ENCODE peak calls at places on chromosomes 3 and 15, in six cellular contexts. One of them, this sample, is unnamed.

GRCh38 chr3:45055411-45056143 is 29.5 kb downstream of the CLEC3B start:
- DNase-seq in heart right ventricle: no peak
- DNase-seq in retinal pigment epithelial cell: no peak
- DNase-seq in GM10248: peak
- DNase-seq in kidney: no peak
- DNase-seq in cardiac fibroblast: peak
- DNase-seq in this sample: no peak

GRCh38 chr3:69081583-69082262 is 1.6 kb upstream of the UBA3 start:
- DNase-seq in heart right ventricle: no peak
- DNase-seq in retinal pigment epithelial cell: peak
- DNase-seq in GM10248: no peak
- DNase-seq in kidney: no peak
- DNase-seq in cardiac fibroblast: no peak
- DNase-seq in this sample: peak

GRCh38 chr15:37056168-37056893 is 44.0 kb downstream of the MEIS2 start:
- DNase-seq in heart right ventricle: peak
- DNase-seq in retinal pigment epithelial cell: peak
- DNase-seq in GM10248: no peak
- DNase-seq in kidney: peak
- DNase-seq in cardiac fibroblast: peak
- DNase-seq in this sample: no peak

GRCh38 chr15:80182611-80183210 is 29.9 kb downstream of the FAH start:
- DNase-seq in heart right ventricle: peak
- DNase-seq in retinal pigment epithelial cell: no peak
- DNase-seq in GM10248: no peak
- DNase-seq in kidney: no peak
- DNase-seq in cardiac fibroblast: peak
- DNase-seq in this sample: no peak

GRCh38 chr3:172332256-172333041 is 115.8 kb downstream of the GHSR start:
- DNase-seq in heart right ventricle: peak
- DNase-seq in retinal pigment epithelial cell: no peak
- DNase-seq in GM10248: peak
- DNase-seq in kidney: no peak
- DNase-seq in cardiac fibroblast: peak
- DNase-seq in this sample: peak

GRCh38 chr3:134752761-134753461 is 42.1 kb upstream of the EPHB1 start:
- DNase-seq in heart right ventricle: no peak
- DNase-seq in retinal pigment epithelial cell: no peak
- DNase-seq in GM10248: no peak
- DNase-seq in kidney: no peak
- DNase-seq in cardiac fibroblast: no peak
- DNase-seq in this sample: no peak

GRCh38 chr3:4042869-4043268 is 243.6 kb downstream of the LRRN1 start:
- DNase-seq in heart right ventricle: no peak
- DNase-seq in retinal pigment epithelial cell: no peak
- DNase-seq in GM10248: no peak
- DNase-seq in kidney: no peak
- DNase-seq in cardiac fibroblast: no peak
- DNase-seq in this sample: no peak

GRCh38 chr3:194373912-194374311 is 4.4 kb upstream of the LRRC15 start:
- DNase-seq in heart right ventricle: no peak
- DNase-seq in retinal pigment epithelial cell: no peak
- DNase-seq in GM10248: no peak
- DNase-seq in kidney: peak
- DNase-seq in cardiac fibroblast: no peak
- DNase-seq in this sample: no peak

GRCh38 chr3:127464642-127465041 is 125.9 kb downstream of the TPRA1 start:
- DNase-seq in heart right ventricle: no peak
- DNase-seq in retinal pigment epithelial cell: no peak
- DNase-seq in GM10248: no peak
- DNase-seq in kidney: no peak
- DNase-seq in cardiac fibroblast: no peak
- DNase-seq in this sample: peak

GRCh38 chr3:185207931-185208746 is 45.7 kb downstream of the EHHADH start:
- DNase-seq in heart right ventricle: no peak
- DNase-seq in retinal pigment epithelial cell: no peak
- DNase-seq in GM10248: peak
- DNase-seq in kidney: no peak
- DNase-seq in cardiac fibroblast: peak
- DNase-seq in this sample: no peak

GRCh38 chr15:88083828-88084760 is 172.4 kb downstream of the NTRK3 start:
- DNase-seq in heart right ventricle: no peak
- DNase-seq in retinal pigment epithelial cell: no peak
- DNase-seq in GM10248: no peak
- DNase-seq in kidney: no peak
- DNase-seq in cardiac fibroblast: no peak
- DNase-seq in this sample: no peak

GRCh38 chr3:136535906-136536305 is 216.3 kb downstream of the STAG1 start:
- DNase-seq in heart right ventricle: no peak
- DNase-seq in retinal pigment epithelial cell: no peak
- DNase-seq in GM10248: no peak
- DNase-seq in kidney: no peak
- DNase-seq in cardiac fibroblast: peak
- DNase-seq in this sample: no peak

GRCh38 chr3:114449271-114450007 is 155.6 kb downstream of the TIGIT start:
- DNase-seq in heart right ventricle: no peak
- DNase-seq in retinal pigment epithelial cell: no peak
- DNase-seq in GM10248: no peak
- DNase-seq in kidney: no peak
- DNase-seq in cardiac fibroblast: no peak
- DNase-seq in this sample: no peak

GRCh38 chr15:27587810-27588209 is 511.3 kb downstream of the OCA2 start:
- DNase-seq in heart right ventricle: no peak
- DNase-seq in retinal pigment epithelial cell: no peak
- DNase-seq in GM10248: no peak
- DNase-seq in kidney: no peak
- DNase-seq in cardiac fibroblast: no peak
- DNase-seq in this sample: no peak

DNA sequence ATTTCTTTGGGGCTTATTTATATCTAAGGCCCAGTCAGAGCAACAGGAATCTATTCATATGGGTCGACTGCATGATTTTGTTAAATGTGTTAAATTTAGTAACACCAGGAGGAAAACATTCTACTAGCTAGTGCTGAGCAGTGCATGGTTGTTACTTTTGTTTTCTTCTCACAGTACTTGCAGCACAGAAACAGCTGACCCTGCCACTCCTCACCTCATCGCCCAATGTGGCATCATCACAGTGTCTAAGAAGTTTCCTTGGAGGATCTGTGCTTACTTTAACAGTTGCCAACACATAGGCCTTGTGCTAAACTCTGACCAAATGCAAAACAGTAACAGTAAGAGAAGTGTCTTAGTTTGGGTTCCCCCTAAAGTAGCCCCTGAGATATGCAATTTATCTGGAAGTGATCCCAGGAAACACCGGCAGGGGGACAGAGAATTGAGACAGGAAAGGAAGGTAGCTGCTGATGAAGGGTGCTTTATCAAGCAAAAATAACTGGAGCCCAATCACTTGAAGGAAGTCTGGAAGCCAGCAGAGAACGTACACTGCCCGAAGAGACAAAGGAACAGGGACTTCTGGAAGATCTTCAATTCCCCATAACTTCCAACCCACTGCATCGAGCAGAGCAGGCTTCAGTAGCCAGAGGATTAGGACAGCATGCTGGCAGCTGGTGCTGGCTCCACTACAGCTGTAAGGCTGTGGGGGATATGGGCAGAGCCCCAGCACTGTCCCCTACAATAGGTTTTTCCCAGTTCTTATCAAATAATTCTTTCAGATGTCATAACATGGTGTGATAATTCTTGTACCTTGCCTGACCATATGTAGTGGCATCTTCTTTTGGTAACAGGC is 36.0 kb upstream of the ULK4 start:
- DNase-seq in heart right ventricle: no peak
- DNase-seq in retinal pigment epithelial cell: no peak
- DNase-seq in GM10248: no peak
- DNase-seq in kidney: no peak
- DNase-seq in cardiac fibroblast: peak
- DNase-seq in this sample: peak
- TF ChIP-seq CTCF in heart right ventricle: peak
- TF ChIP-seq CTCF in retinal pigment epithelial cell: peak
- TF ChIP-seq CTCF in GM10248: no peak
- TF ChIP-seq CTCF in kidney: peak
- TF ChIP-seq CTCF in cardiac fibroblast: peak
- TF ChIP-seq CTCF in this sample: peak

GRCh38 chr3:192817053-192817452 is 89.7 kb upstream of the FGF12 start:
- DNase-seq in heart right ventricle: no peak
- DNase-seq in retinal pigment epithelial cell: no peak
- DNase-seq in GM10248: no peak
- DNase-seq in kidney: no peak
- DNase-seq in cardiac fibroblast: peak
- DNase-seq in this sample: no peak

GRCh38 chr3:192816274-192816853 is 89.0 kb upstream of the FGF12 start:
- DNase-seq in heart right ventricle: no peak
- DNase-seq in retinal pigment epithelial cell: no peak
- DNase-seq in GM10248: no peak
- DNase-seq in kidney: no peak
- DNase-seq in cardiac fibroblast: peak
- DNase-seq in this sample: peak

GRCh38 chr3:192817506-192817905 is 90.2 kb upstream of the FGF12 start:
- DNase-seq in heart right ventricle: no peak
- DNase-seq in retinal pigment epithelial cell: no peak
- DNase-seq in GM10248: no peak
- DNase-seq in kidney: no peak
- DNase-seq in cardiac fibroblast: no peak
- DNase-seq in this sample: no peak

GRCh38 chr3:192818126-192818525 is 90.8 kb upstream of the FGF12 start:
- DNase-seq in heart right ventricle: no peak
- DNase-seq in retinal pigment epithelial cell: no peak
- DNase-seq in GM10248: no peak
- DNase-seq in kidney: no peak
- DNase-seq in cardiac fibroblast: no peak
- DNase-seq in this sample: no peak

GRCh38 chr3:192812736-192813383 is 85.5 kb upstream of the FGF12 start:
- DNase-seq in heart right ventricle: no peak
- DNase-seq in retinal pigment epithelial cell: no peak
- DNase-seq in GM10248: no peak
- DNase-seq in kidney: no peak
- DNase-seq in cardiac fibroblast: peak
- DNase-seq in this sample: peak
- TF ChIP-seq CTCF in heart right ventricle: peak
- TF ChIP-seq CTCF in retinal pigment epithelial cell: peak
- TF ChIP-seq CTCF in GM10248: peak
- TF ChIP-seq CTCF in kidney: peak
- TF ChIP-seq CTCF in cardiac fibroblast: peak
- TF ChIP-seq CTCF in this sample: peak

GRCh38 chr3:128787256-128788253 is 61.6 kb downstream of the RAB7A start:
- DNase-seq in heart right ventricle: no peak
- DNase-seq in retinal pigment epithelial cell: no peak
- DNase-seq in GM10248: peak
- DNase-seq in kidney: no peak
- DNase-seq in cardiac fibroblast: peak
- DNase-seq in this sample: peak
- TF ChIP-seq CTCF in heart right ventricle: no peak
- TF ChIP-seq CTCF in retinal pigment epithelial cell: peak
- TF ChIP-seq CTCF in GM10248: no peak
- TF ChIP-seq CTCF in kidney: peak
- TF ChIP-seq CTCF in cardiac fibroblast: peak
- TF ChIP-seq CTCF in this sample: peak

GRCh38 chr3:188584958-188585689 is 431.2 kb downstream of the LPP start:
- DNase-seq in heart right ventricle: no peak
- DNase-seq in retinal pigment epithelial cell: no peak
- DNase-seq in GM10248: no peak
- DNase-seq in kidney: no peak
- DNase-seq in cardiac fibroblast: peak
- DNase-seq in this sample: no peak
- TF ChIP-seq CTCF in heart right ventricle: no peak
- TF ChIP-seq CTCF in retinal pigment epithelial cell: peak
- TF ChIP-seq CTCF in GM10248: no peak
- TF ChIP-seq CTCF in kidney: no peak
- TF ChIP-seq CTCF in cardiac fibroblast: no peak
- TF ChIP-seq CTCF in this sample: no peak

GRCh38 chr15:39934415-39935044 is 615 bp downstream of the EIF2AK4 start:
- DNase-seq in heart right ventricle: no peak
- DNase-seq in retinal pigment epithelial cell: no peak
- DNase-seq in GM10248: no peak
- DNase-seq in kidney: no peak
- DNase-seq in cardiac fibroblast: peak
- DNase-seq in this sample: no peak

GRCh38 chr15:39936681-39937080 is 2.8 kb downstream of the EIF2AK4 start:
- DNase-seq in heart right ventricle: no peak
- DNase-seq in retinal pigment epithelial cell: no peak
- DNase-seq in GM10248: no peak
- DNase-seq in kidney: no peak
- DNase-seq in cardiac fibroblast: no peak
- DNase-seq in this sample: no peak

GRCh38 chr15:39935241-39935640 is 1.3 kb downstream of the EIF2AK4 start:
- DNase-seq in heart right ventricle: no peak
- DNase-seq in retinal pigment epithelial cell: no peak
- DNase-seq in GM10248: no peak
- DNase-seq in kidney: no peak
- DNase-seq in cardiac fibroblast: no peak
- DNase-seq in this sample: no peak

GRCh38 chr15:39936187-39936586 is 2.3 kb downstream of the EIF2AK4 start:
- DNase-seq in heart right ventricle: no peak
- DNase-seq in retinal pigment epithelial cell: no peak
- DNase-seq in GM10248: no peak
- DNase-seq in kidney: no peak
- DNase-seq in cardiac fibroblast: peak
- DNase-seq in this sample: no peak

DNA sequence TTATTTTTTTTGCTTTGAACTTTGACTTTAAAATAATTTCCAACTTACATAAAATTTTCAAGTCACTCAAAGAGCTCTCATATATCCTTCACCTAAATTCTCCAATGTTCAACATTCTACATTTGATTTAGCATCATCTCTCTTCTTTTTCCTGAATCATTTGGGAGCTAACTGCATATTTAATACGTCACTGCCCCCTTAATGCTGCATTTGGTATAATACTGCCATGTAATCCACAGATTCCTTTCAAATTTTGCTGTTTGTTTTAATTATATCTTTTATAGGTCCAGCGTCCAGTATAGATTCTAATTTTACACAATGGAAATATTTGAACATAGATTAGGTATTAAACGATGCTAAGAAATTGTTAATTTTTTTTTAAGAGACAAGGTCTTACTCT is 2.3 kb upstream of the EIF2AK4 start:
- DNase-seq in heart right ventricle: no peak
- DNase-seq in retinal pigment epithelial cell: no peak
- DNase-seq in GM10248: no peak
- DNase-seq in kidney: no peak
- DNase-seq in cardiac fibroblast: peak
- DNase-seq in this sample: no peak
- TF ChIP-seq CTCF in heart right ventricle: no peak
- TF ChIP-seq CTCF in retinal pigment epithelial cell: no peak
- TF ChIP-seq CTCF in GM10248: peak
- TF ChIP-seq CTCF in kidney: no peak
- TF ChIP-seq CTCF in cardiac fibroblast: no peak
- TF ChIP-seq CTCF in this sample: no peak

This sample was measured in Calu3.